ENCODE peak calls at places on chromosomes 5 and 9, in eight cellular contexts. D is H9, S is heart left ventricle, V is tibial nerve, P is cardiac muscle cell, W is GM23338, K is dorsolateral prefrontal cortex, Z is IMR-90. I is an unnamed sample.
A peak's percentile ranks its signal among the peaks of the same experiment; 100 is the strongest.

GRCh38 chr5:39040875-39041274 is 33.3 kb downstream of the RICTOR start:
- DNase-seq in K (no peak), S (no peak), D (no peak), V (no peak), W (no peak), Z (no peak), P (no peak), I (no peak)

GRCh38 chr9:92669527-92669889 is 423 bp downstream of the IPPK start:
- DNase-seq in P (no peak), D (no peak), S (no peak), K (no peak), W (peak; percentile 45), V (no peak), Z (no peak), I (peak; percentile 22)

GRCh38 chr5:81513982-81514381 is 120.0 kb upstream of the ACOT12 start:
- DNase-seq in D (no peak), V (no peak), K (no peak), P (peak; percentile 30), W (no peak), Z (peak; percentile 10), S (no peak), I (no peak)

GRCh38 chr9:72292184-72292787 is 72.7 kb downstream of the ZFAND5 start:
- DNase-seq in V (no peak), Z (peak; percentile 49), K (no peak), W (peak; percentile 59), D (no peak), S (no peak), P (peak; percentile 77), I (no peak)

GRCh38 chr5:5891350-5891749 is 468.9 kb downstream of the ICE1 start:
- DNase-seq in P (no peak), Z (no peak), S (no peak), W (no peak), K (no peak), V (no peak), D (no peak), I (peak; percentile 50)

GRCh38 chr9:114401344-114401743 is 13.6 kb upstream of the AKNA start:
- DNase-seq in K (no peak), V (no peak), Z (no peak), W (no peak), S (no peak), D (no peak), P (no peak), I (peak; percentile 66)

GRCh38 chr5:179238628-179238970 is 106.7 kb downstream of the ADAMTS2 start:
- DNase-seq in W (no peak), K (no peak), D (peak; percentile 14), P (no peak), V (no peak), Z (no peak), S (no peak), I (no peak)

GRCh38 chr9:134651226-134651905 is 9.8 kb downstream of the COL5A1 start:
- DNase-seq in V (no peak), K (no peak), D (no peak), Z (no peak), S (no peak), P (no peak), W (no peak), I (no peak)

GRCh38 chr5:76273491-76273890 is 129.6 kb upstream of the IQGAP2 start:
- DNase-seq in S (no peak), W (no peak), K (no peak), V (no peak), Z (no peak), P (no peak), D (no peak), I (no peak)

GRCh38 chr5:150765019-150765788 is 6.4 kb upstream of the DCTN4 start:
- DNase-seq in P (no peak), K (no peak), Z (no peak), S (no peak), D (no peak), V (no peak), W (no peak), I (no peak)

GRCh38 chr5:117455236-117456233 is 880.9 kb upstream of the SEMA6A start:
- DNase-seq in W (peak; percentile 66), Z (no peak), V (no peak), K (no peak), P (no peak), S (no peak), D (peak; percentile 79), I (peak; percentile 30)

GRCh38 chr9:117917873-117918272 is 213.7 kb downstream of the TLR4 start:
- DNase-seq in V (no peak), P (no peak), K (no peak), S (no peak), Z (no peak), W (no peak), D (no peak), I (no peak)

GRCh38 chr9:88991066-88992030 is at the start of gene S1PR3:
- DNase-seq in V (peak; percentile 31), K (no peak), W (peak; percentile 77), S (peak; percentile 81), Z (no peak), P (peak; percentile 52), D (peak; percentile 82), I (peak; percentile 75)

GRCh38 chr5:154773314-154773713 is 18.1 kb downstream of the LARP1 start:
- DNase-seq in K (no peak), W (no peak), S (no peak), V (no peak), Z (no peak), P (no peak), D (no peak), I (no peak)

GRCh38 chr5:109987355-109987754 is 297.6 kb downstream of the MAN2A1 start:
- DNase-seq in K (no peak), D (no peak), P (peak; percentile 6), W (no peak), Z (no peak), S (no peak), V (no peak), I (no peak)

GRCh38 chr5:5777013-5777412 is 354.5 kb downstream of the ICE1 start:
- DNase-seq in V (no peak), Z (no peak), S (no peak), D (no peak), W (no peak), P (no peak), K (no peak), I (no peak)

GRCh38 chr5:57298295-57298984 is 124.6 kb downstream of the GPBP1 start:
- DNase-seq in S (peak; percentile 78), V (peak; percentile 73), W (peak; percentile 96), K (peak; percentile 83), D (peak; percentile 76), P (peak; percentile 93), Z (peak; percentile 84), I (peak; percentile 80)

GRCh38 chr5:3601929-3602712 is 6.5 kb downstream of the IRX1 start:
- DNase-seq in V (no peak), Z (no peak), D (no peak), K (no peak), W (no peak), S (no peak), P (no peak), I (peak; percentile 12)

DNA sequence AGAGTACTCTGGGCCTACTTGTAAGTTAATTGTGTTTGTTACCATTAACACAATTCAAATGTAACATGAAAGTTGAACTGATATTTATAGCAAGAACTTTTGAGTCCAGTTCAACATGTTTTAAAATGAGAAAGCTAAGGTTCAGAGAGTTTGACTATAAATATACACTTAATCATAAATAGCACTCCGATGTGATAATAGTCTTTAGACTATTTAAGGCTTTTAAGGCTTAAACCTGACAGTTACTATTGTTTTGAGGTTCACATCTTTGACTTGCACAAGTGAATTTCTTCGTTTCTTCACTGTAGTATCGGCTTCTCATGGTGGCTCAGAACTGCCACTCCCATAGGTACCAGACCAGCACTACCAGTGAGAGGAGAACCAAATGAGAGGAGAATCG is 42.4 kb downstream of the ZNF608 start:
- DNase-seq in V (no peak), S (no peak), D (no peak), P (no peak), W (no peak), Z (no peak), K (no peak), I (no peak)
- H3K27me3 ChIP-seq in V (no peaks in the 10 kb centered on the region), S (no peaks in the 10 kb centered on the region), D (no peaks in the 10 kb centered on the region), P (no peaks in the 10 kb centered on the region), W (no peaks in the 10 kb centered on the region), Z (no peaks in the 10 kb centered on the region), K (no peaks in the 10 kb centered on the region), I (no peaks in the 10 kb centered on the region)

DNA sequence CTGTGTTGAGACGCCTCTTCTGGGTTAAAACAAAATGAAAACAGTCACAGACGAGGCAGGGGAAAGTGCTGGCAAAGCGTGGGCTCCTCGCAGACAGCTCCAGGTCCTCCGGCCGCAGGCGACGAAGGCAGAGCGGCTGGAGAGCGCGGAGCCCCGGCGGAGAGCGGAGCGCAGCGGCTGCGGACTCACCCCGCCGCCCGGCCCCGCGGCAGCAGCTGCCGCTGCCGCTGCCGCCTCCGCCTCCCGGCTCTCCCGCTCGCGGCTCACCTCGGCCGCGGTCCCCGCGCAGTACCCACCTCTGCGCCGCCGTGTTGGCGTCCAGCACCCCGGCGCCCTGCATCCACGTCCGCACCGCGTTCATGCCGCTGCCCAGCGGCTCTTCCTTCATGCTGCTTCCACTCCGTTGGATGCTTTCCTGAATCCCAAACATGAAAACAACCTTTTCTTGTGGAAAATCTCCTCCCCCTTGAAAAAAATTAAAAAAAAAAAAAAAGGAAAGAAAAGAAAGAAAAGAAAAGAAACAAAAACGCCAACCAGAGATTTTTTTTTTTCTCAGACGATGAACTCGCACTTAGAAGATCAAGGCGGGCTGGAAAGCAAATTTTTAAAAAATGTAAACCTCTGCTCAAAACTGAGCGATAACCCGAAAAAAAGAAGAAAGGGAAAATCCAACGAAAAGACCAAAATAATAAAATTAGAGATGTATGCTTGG is 511 bp downstream of the EBF1 start:
- DNase-seq in K (no peak), Z (peak; percentile 63), P (peak; percentile 75), W (peak; percentile 61), V (no peak), D (peak; percentile 36), S (peak; percentile 29), I (peak; percentile 55)
- H3K27ac ChIP-seq in K (peak overlapping the region; percentile 21), Z (peak overlapping the region; percentile 80), P (no peak overlapping the region), W (no peak overlapping the region), V (peak overlapping the region; percentile 93), D (no peak overlapping the region), S (peak overlapping the region; percentile 94), I (peak overlapping the region; percentile 30)

GRCh38 chr5:157747173-157747758 is 3.8 kb downstream of the LSM11 start:
- DNase-seq in K (no peak), Z (no peak), W (no peak), V (no peak), S (no peak), D (no peak), P (no peak), I (no peak)

GRCh38 chr5:157750320-157750719 is 6.8 kb downstream of the LSM11 start:
- DNase-seq in K (no peak), S (no peak), D (no peak), P (peak; percentile 26), W (no peak), Z (peak; percentile 71), V (no peak), I (no peak)

GRCh38 chr5:157749462-157749799 is 5.9 kb downstream of the LSM11 start:
- DNase-seq in D (no peak), Z (no peak), V (no peak), P (no peak), K (no peak), W (no peak), S (no peak), I (no peak)

GRCh38 chr5:157747766-157748700 is 4.5 kb downstream of the LSM11 start:
- DNase-seq in K (no peak), S (no peak), V (no peak), D (no peak), W (no peak), Z (no peak), P (peak; percentile 34), I (no peak)

GRCh38 chr5:157748740-157749461 is 5.4 kb downstream of the LSM11 start:
- DNase-seq in S (no peak), P (peak; percentile 90), K (no peak), D (no peak), Z (peak; percentile 93), W (no peak), V (no peak), I (no peak)
- TF ChIP-seq CTCF in S (no peak), P (peak; percentile 19), K (no peak), D (no peak), Z (peak; percentile 37), W (no peak), V (no peak), I (no peak)

GRCh38 chr5:181199881-181200282 is 5.1 kb downstream of the TRIM7 start:
- DNase-seq in K (no peak), W (no peak), D (no peak), P (no peak), S (no peak), V (no peak), Z (no peak), I (no peak)
- H3K27me3 ChIP-seq in K (no peaks in the 10 kb centered on the region), W (peaks cover 83% of the 10 kb centered on the region), D (peaks cover 13% of the 10 kb centered on the region), P (peaks cover 61% of the 10 kb centered on the region), S (no peaks in the 10 kb centered on the region), V (no peaks in the 10 kb centered on the region), Z (no peaks in the 10 kb centered on the region), I (peaks cover 9% of the 10 kb centered on the region)

I was measured in WERI-Rb-1.